ENCODE peak calls at places on chromosome 22, in seven cellular contexts. U is mesenchymal stem cell, Z is tibial artery, D is body of pancreas, M is foreskin keratinocyte, V is IMR-90, T is uterus. O is an unnamed sample. For H3K4me1, the result is how much of the 10 kb centered on the place peaks cover.

GRCh38 chr22:33542153-33542552 is 378.1 kb downstream of the LARGE1 start:
- DNase-seq in U (peak), Z (no peak), D (no peak), M (no peak), V (no peak), T (no peak), O (no peak)

GRCh38 chr22:25448435-25449051 is 115.9 kb upstream of the GRK3 start:
- DNase-seq in U (peak), Z (no peak), D (no peak), M (no peak), V (peak), T (no peak), O (peak)

GRCh38 chr22:44391481-44392445 is 79.0 kb upstream of the SHISAL1 start:
- DNase-seq in U (no peak), Z (peak), D (no peak), M (no peak), V (no peak), T (no peak), O (peak)

GRCh38 chr22:44181912-44182590 is 1.3 kb downstream of the PARVG start:
- DNase-seq in U (no peak), Z (no peak), D (no peak), M (no peak), V (no peak), T (no peak), O (no peak)

GRCh38 chr22:43482310-43482625 is 70.5 kb downstream of the MPPED1 start:
- DNase-seq in U (no peak), Z (no peak), D (no peak), M (no peak), V (no peak), T (no peak), O (no peak)

GRCh38 chr22:50417544-50417943 is 57.3 kb downstream of the SBF1 start:
- DNase-seq in U (no peak), Z (no peak), D (no peak), M (no peak), V (peak), T (no peak), O (no peak)

GRCh38 chr22:43437871-43438475 is 26.2 kb downstream of the MPPED1 start:
- DNase-seq in U (no peak), Z (no peak), D (no peak), M (no peak), V (no peak), T (peak), O (no peak)

GRCh38 chr22:47623056-47623739 is 860.7 kb downstream of the TBC1D22A start:
- DNase-seq in U (no peak), Z (peak), D (no peak), M (no peak), V (no peak), T (no peak), O (no peak)

GRCh38 chr22:34946339-34946985 is 119.5 kb upstream of the ISX start:
- DNase-seq in U (no peak), Z (no peak), D (no peak), M (no peak), V (no peak), T (no peak), O (no peak)

GRCh38 chr22:50697667-50698506 is 25.3 kb downstream of the SHANK3 start:
- DNase-seq in U (no peak), Z (no peak), D (no peak), M (no peak), V (no peak), T (no peak), O (no peak)

GRCh38 chr22:32583921-32584335 is 109.3 kb downstream of the FBXO7 start:
- DNase-seq in U (peak), Z (no peak), D (no peak), M (no peak), V (peak), T (no peak), O (no peak)

GRCh38 chr22:22167791-22168189 is 76.8 kb upstream of the VPREB1 start:
- DNase-seq in U (no peak), Z (no peak), D (no peak), M (no peak), V (no peak), T (no peak), O (no peak)

GRCh38 chr22:32562396-32562795 is 87.8 kb downstream of the FBXO7 start:
- DNase-seq in U (no peak), Z (no peak), D (no peak), M (no peak), V (no peak), T (no peak), O (no peak)

GRCh38 chr22:19122752-19123492 is 710 bp upstream of the DGCR2 start:
- DNase-seq in U (no peak), Z (peak), D (peak), M (no peak), V (peak), T (no peak), O (no peak)

GRCh38 chr22:48277868-48278581 is 1515.6 kb downstream of the TBC1D22A start:
- DNase-seq in U (no peak), Z (no peak), D (no peak), M (no peak), V (no peak), T (no peak), O (no peak)

GRCh38 chr22:32591620-32592019 is 117.0 kb downstream of the FBXO7 start:
- DNase-seq in U (peak), Z (no peak), D (no peak), M (no peak), V (peak), T (no peak), O (no peak)

GRCh38 chr22:30044369-30044768 is 35.9 kb upstream of the HORMAD2 start:
- DNase-seq in U (peak), Z (no peak), D (peak), M (peak), V (peak), T (no peak), O (peak)

GRCh38 chr22:47238886-47239860 is 476.7 kb downstream of the TBC1D22A start:
- DNase-seq in U (no peak), Z (no peak), D (no peak), M (no peak), V (no peak), T (no peak), O (no peak)

GRCh38 chr22:47802446-47802845 is 1040.0 kb downstream of the TBC1D22A start:
- DNase-seq in U (no peak), Z (no peak), D (no peak), M (no peak), V (no peak), T (no peak), O (no peak)

GRCh38 chr22:40418366-40419201 is 48.2 kb downstream of the SGSM3 start:
- DNase-seq in U (no peak), Z (no peak), D (no peak), M (no peak), V (peak), T (no peak), O (no peak)

GRCh38 chr22:34966980-34967379 is 99.0 kb upstream of the ISX start:
- DNase-seq in U (no peak), Z (no peak), D (no peak), M (peak), V (no peak), T (no peak), O (peak)

GRCh38 chr22:35229865-35230264 is 27.4 kb upstream of the HMGXB4 start:
- DNase-seq in U (no peak), Z (no peak), D (no peak), M (no peak), V (no peak), T (no peak), O (no peak)

GRCh38 chr22:40196628-40197027 is 18.9 kb downstream of the TNRC6B start:
- DNase-seq in U (peak), Z (no peak), D (no peak), M (peak), V (peak), T (no peak), O (peak)

GRCh38 chr22:33000342-33001280 is 57.6 kb downstream of the SYN3 start:
- DNase-seq in U (peak), Z (no peak), D (peak), M (no peak), V (peak), T (peak), O (peak)

GRCh38 chr22:43428005-43428485 is 16.2 kb downstream of the MPPED1 start:
- DNase-seq in U (no peak), Z (no peak), D (no peak), M (no peak), V (no peak), T (no peak), O (no peak)

GRCh38 chr22:50009251-50009650 is 3.3 kb downstream of the IL17REL start:
- DNase-seq in U (no peak), Z (peak), D (no peak), M (no peak), V (no peak), T (no peak), O (no peak)

GRCh38 chr22:19679476-19680099 is 34.7 kb upstream of the SEPTIN5 start:
- DNase-seq in U (peak), Z (no peak), D (peak), M (no peak), V (no peak), T (peak), O (peak)

GRCh38 chr22:30230787-30231461 is 15.6 kb downstream of the LIF start:
- DNase-seq in U (no peak), Z (no peak), D (no peak), M (no peak), V (no peak), T (no peak), O (no peak)

GRCh38 chr22:30605449-30606110 is 1.4 kb upstream of the TCN2 start:
- DNase-seq in U (peak), Z (peak), D (peak), M (no peak), V (peak), T (peak), O (peak)

GRCh38 chr22:48372395-48372794 is 1455.3 kb downstream of the BRD1 start:
- DNase-seq in U (no peak), Z (peak), D (no peak), M (no peak), V (no peak), T (no peak), O (no peak)

GRCh38 chr22:27962268-27963191 is 43.5 kb upstream of the PITPNB start:
- DNase-seq in U (peak), Z (no peak), D (no peak), M (no peak), V (peak), T (no peak), O (no peak)

GRCh38 chr22:25120761-25121212 is 78.9 kb upstream of the CRYBB3 start:
- DNase-seq in U (no peak), Z (no peak), D (peak), M (no peak), V (no peak), T (peak), O (no peak)

GRCh38 chr22:36144886-36145541 is 15.5 kb downstream of the APOL3 start:
- DNase-seq in U (peak), Z (peak), D (peak), M (peak), V (peak), T (peak), O (peak)

GRCh38 chr22:47292546-47293320 is 530.3 kb downstream of the TBC1D22A start:
- DNase-seq in U (no peak), Z (no peak), D (no peak), M (no peak), V (no peak), T (peak), O (no peak)

GRCh38 chr22:40414306-40414705 is 43.9 kb downstream of the SGSM3 start:
- DNase-seq in U (peak), Z (peak), D (no peak), M (peak), V (peak), T (no peak), O (peak)

GRCh38 chr22:19756288-19757128 is 4.1 kb upstream of the TBX1 start:
- DNase-seq in U (peak), Z (no peak), D (peak), M (no peak), V (no peak), T (peak), O (peak)

DNA sequence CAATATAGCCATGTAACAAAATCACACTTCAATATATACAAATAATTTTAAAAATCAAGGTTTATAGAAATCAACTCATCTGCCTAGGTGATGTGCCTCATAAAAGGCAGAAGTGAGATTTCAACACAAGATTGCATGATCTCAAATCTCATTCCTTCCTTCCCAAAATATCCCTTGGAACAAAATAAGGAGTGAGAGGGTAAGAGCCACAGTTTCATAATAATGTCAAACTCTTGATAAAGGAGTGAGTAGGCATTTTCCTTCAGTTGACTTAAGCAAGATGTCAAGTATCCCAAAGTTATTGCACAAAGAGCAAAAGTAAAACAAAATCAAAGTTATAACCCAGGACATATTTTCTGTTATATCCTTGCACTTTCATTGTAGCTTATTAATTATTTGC is 81.3 kb downstream of the C22orf31 start:
- DNase-seq in U (no peak), Z (no peak), D (no peak), M (no peak), V (no peak), T (no peak), O (no peak)
- H3K4me1 ChIP-seq in U (under half), Z (half or more), D (under half), M (under half), V (under half), T (under half), O (under half)

GRCh38 chr22:41511521-41511968 is 32.7 kb downstream of the POLR3H start:
- DNase-seq in U (no peak), Z (no peak), D (peak), M (no peak), V (no peak), T (no peak), O (no peak)
- H3K4me1 ChIP-seq in U (under half), Z (half or more), D (under half), M (under half), V (under half), T (under half), O (under half)

GRCh38 chr22:38397189-38398097 is 57.6 kb downstream of the KCNJ4 start:
- DNase-seq in U (peak), Z (peak), D (peak), M (peak), V (no peak), T (peak), O (peak)
- H3K4me1 ChIP-seq in U (under half), Z (under half), D (under half), M (under half), V (under half), T (under half), O (under half)

DNA sequence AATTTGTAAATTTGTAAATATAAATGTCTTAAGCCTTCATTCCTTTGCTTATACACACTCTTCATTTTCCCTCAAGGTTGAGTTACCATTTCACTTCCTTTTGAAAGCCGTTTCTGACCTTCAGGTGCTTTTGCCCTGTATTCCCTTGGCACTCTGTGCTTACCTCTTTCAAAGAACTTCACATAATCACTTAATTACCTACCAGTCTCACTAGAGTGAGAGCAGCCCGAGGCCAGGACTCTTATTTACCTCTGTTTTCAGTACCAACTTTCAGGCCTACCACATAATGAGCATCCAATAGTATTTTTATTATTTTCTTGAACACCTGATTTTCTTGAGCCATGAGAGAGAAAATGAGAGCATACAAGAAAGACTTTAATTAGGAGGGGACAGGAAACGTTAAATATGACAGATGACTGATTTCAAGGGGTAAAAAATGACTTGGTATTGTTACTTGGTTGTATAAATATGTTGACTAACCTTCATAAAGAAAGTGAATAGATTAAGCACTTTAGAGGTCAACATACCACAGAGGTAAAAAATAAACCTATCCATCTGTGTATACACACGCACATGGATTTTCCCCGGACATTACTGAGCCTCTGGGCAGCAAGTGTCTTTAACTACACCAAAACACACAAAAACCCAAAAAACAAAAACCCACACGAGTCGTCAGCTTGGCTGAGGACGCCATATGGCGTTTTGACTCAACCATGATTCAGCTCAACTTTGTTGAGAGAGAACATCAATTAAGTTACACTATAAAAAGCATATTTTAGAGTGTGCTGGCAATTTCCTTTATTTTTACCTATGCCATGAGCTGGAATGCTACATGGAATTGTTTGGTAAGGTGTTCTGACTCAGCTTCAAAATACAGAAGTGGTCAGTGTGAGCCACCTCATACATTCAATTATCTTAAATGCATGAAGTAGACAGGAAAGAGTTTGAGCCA is 7.6 kb downstream of the ATXN10 start:
- DNase-seq in U (peak), Z (no peak), D (no peak), M (peak), V (peak), T (no peak), O (peak)
- H3K4me1 ChIP-seq in U (under half), Z (under half), D (under half), M (under half), V (under half), T (under half), O (half or more)

GRCh38 chr22:37287550-37287951 is 5.2 kb downstream of the CYTH4 start:
- DNase-seq in U (no peak), Z (no peak), D (no peak), M (no peak), V (no peak), T (no peak), O (no peak)
- H3K4me1 ChIP-seq in U (under half), Z (under half), D (under half), M (under half), V (under half), T (under half), O (under half)

GRCh38 chr22:37758698-37759097 is 49.0 kb upstream of the GCAT start:
- DNase-seq in U (peak), Z (no peak), D (no peak), M (no peak), V (no peak), T (no peak), O (no peak)

GRCh38 chr22:37760152-37760551 is 47.6 kb upstream of the GCAT start:
- DNase-seq in U (peak), Z (no peak), D (no peak), M (no peak), V (no peak), T (no peak), O (no peak)

GRCh38 chr22:37759281-37759680 is 48.5 kb upstream of the GCAT start:
- DNase-seq in U (no peak), Z (no peak), D (no peak), M (no peak), V (no peak), T (no peak), O (no peak)

GRCh38 chr22:37753746-37754145 is 54.0 kb upstream of the GCAT start:
- DNase-seq in U (no peak), Z (no peak), D (peak), M (no peak), V (peak), T (no peak), O (peak)

DNA sequence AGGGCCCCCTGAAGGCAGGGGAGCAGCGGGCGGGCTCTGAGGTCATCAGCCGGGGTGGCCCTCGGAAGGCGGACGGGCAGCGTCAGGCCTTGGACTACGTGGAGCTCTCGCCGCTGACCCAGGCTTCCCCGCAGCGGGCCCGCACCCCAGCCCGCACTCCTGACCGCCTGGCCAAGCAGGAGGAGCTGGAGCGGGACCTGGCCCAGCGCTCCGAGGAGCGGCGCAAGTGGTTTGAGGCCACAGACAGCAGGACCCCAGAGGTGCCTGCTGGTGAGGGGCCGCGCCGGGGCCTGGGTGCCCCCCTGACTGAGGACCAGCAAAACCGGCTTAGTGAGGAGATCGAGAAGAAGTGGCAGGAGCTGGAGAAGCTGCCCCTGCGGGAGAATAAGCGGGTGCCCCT is 50.1 kb upstream of the GCAT start:
- DNase-seq in U (no peak), Z (no peak), D (no peak), M (no peak), V (no peak), T (no peak), O (no peak)
- H3K4me1 ChIP-seq in U (under half), Z (under half), D (under half), M (under half), V (under half), T (under half), O (under half)

GRCh38 chr22:38240734-38241252 is 32.0 kb downstream of the TMEM184B start:
- DNase-seq in U (peak), Z (no peak), D (peak), M (peak), V (peak), T (no peak), O (peak)

GRCh38 chr22:38238519-38239051 is 34.2 kb downstream of the TMEM184B start:
- DNase-seq in U (no peak), Z (no peak), D (peak), M (no peak), V (peak), T (no peak), O (peak)

GRCh38 chr22:38235240-38235850 is 33.6 kb downstream of the MAFF start:
- DNase-seq in U (no peak), Z (no peak), D (no peak), M (no peak), V (no peak), T (no peak), O (no peak)

GRCh38 chr22:38236786-38237185 is 35.0 kb downstream of the MAFF start:
- DNase-seq in U (no peak), Z (no peak), D (no peak), M (no peak), V (no peak), T (no peak), O (peak)

GRCh38 chr22:38239101-38239761 is 33.6 kb downstream of the TMEM184B start:
- DNase-seq in U (peak), Z (peak), D (peak), M (peak), V (peak), T (no peak), O (peak)
- H3K4me1 ChIP-seq in U (under half), Z (half or more), D (under half), M (under half), V (under half), T (under half), O (half or more)

GRCh38 chr22:38953091-38953490 is 4.3 kb upstream of the APOBEC3A start:
- DNase-seq in U (no peak), Z (peak), D (no peak), M (no peak), V (no peak), T (no peak), O (no peak)

GRCh38 chr22:38949889-38950405 is 7.5 kb upstream of the APOBEC3A start:
- DNase-seq in U (no peak), Z (peak), D (no peak), M (no peak), V (no peak), T (no peak), O (no peak)

GRCh38 chr22:38952382-38952993 is 4.9 kb upstream of the APOBEC3A start:
- DNase-seq in U (no peak), Z (peak), D (no peak), M (no peak), V (no peak), T (no peak), O (no peak)

GRCh38 chr22:38950527-38951111 is 6.8 kb upstream of the APOBEC3A start:
- DNase-seq in U (no peak), Z (peak), D (no peak), M (no peak), V (no peak), T (no peak), O (no peak)

DNA sequence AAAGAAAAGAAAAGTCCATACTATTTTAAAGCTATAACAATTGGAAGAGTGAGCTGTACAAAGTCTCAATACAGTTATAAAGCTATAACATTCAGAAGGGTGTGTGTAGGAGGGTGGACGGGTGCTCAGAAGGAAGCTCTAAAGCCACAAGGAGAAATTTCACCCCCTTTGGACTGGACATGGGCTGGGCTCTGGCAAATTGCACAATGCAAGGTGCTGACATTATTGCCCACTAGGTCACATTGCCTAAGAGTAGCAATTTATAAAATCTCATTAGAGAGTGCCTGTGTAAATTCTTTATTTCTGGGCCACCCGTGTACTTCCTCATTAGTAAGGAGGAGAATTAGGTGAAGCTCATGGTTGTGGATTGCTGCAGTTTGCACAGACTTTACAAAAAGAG is 5.7 kb upstream of the APOBEC3A start:
- DNase-seq in U (no peak), Z (no peak), D (peak), M (no peak), V (no peak), T (no peak), O (no peak)
- H3K4me1 ChIP-seq in U (under half), Z (under half), D (under half), M (under half), V (under half), T (under half), O (under half)